ENCODE peak calls at places on chromosomes 2 and 18, in five cellular contexts. W is body of pancreas, O is vagina, L is GM12865, Q is heart left ventricle. F is an unnamed sample.

GRCh38 chr2:109703076-109703475 is 88.9 kb downstream of the SOWAHC start:
- DNase-seq in W (no peak), O (no peak), L (no peak), Q (no peak), F (no peak)

GRCh38 chr2:53896864-53897263 is 37.1 kb upstream of the GPR75 start:
- DNase-seq in W (no peak), O (no peak), L (no peak), Q (no peak), F (no peak)

GRCh38 chr2:176552456-176553135 is 283.4 kb downstream of the MTX2 start:
- DNase-seq in W (no peak), O (no peak), L (no peak), Q (no peak), F (no peak)

GRCh38 chr2:89823556-89823955 is 1132.1 kb downstream of the RPIA start:
- DNase-seq in W (no peak), O (no peak), L (no peak), Q (no peak), F (no peak)

GRCh38 chr2:40039543-40039942 is 260.5 kb upstream of the THUMPD2 start:
- DNase-seq in W (no peak), O (no peak), L (no peak), Q (no peak), F (no peak)

GRCh38 chr2:10188211-10188610 is 65.7 kb downstream of the RRM2 start:
- DNase-seq in W (peak; percentile 28), O (no peak), L (no peak), Q (no peak), F (peak; percentile 52)

GRCh38 chr2:189249171-189249570 is 69.6 kb upstream of the COL5A2 start:
- DNase-seq in W (no peak), O (no peak), L (no peak), Q (no peak), F (no peak)

GRCh38 chr2:128603411-128603924 is 284.8 kb upstream of the HS6ST1 start:
- DNase-seq in W (no peak), O (no peak), L (no peak), Q (peak; percentile 32), F (no peak)

GRCh38 chr2:26670931-26671460 is 21.5 kb upstream of the KCNK3 start:
- DNase-seq in W (no peak), O (no peak), L (no peak), Q (no peak), F (peak; percentile 0)

GRCh38 chr2:169363027-169363569 is 764 bp upstream of the LRP2 start:
- DNase-seq in W (no peak), O (no peak), L (no peak), Q (no peak), F (no peak)

GRCh38 chr2:216695401-216695821 is at the start of gene IGFBP5:
- DNase-seq in W (peak; percentile 82), O (no peak), L (no peak), Q (peak; percentile 94), F (peak; percentile 86)

GRCh38 chr2:11248-11941 is 34.9 kb downstream of the FAM110C start:
- DNase-seq in W (peak; percentile 75), O (no peak), L (peak; percentile 45), Q (peak; percentile 32), F (peak; percentile 61)

GRCh38 chr2:110657721-110658305 is 20.1 kb downstream of the BUB1 start:
- DNase-seq in W (peak; percentile 71), O (no peak), L (no peak), Q (no peak), F (no peak)

GRCh38 chr2:3487432-3487831 is 31.9 kb downstream of the ADI1 start:
- DNase-seq in W (no peak), O (no peak), L (no peak), Q (no peak), F (no peak)

GRCh38 chr2:126663184-126663963 is 7.4 kb downstream of the GYPC start:
- DNase-seq in W (no peak), O (no peak), L (peak; percentile 47), Q (no peak), F (no peak)

GRCh38 chr18:40235881-40236280 is 1719.2 kb upstream of the PIK3C3 start:
- DNase-seq in W (no peak), O (no peak), L (no peak), Q (no peak), F (no peak)

GRCh38 chr2:105796131-105796638 is 51.5 kb downstream of the NCK2 start:
- DNase-seq in W (no peak), O (no peak), L (peak; percentile 64), Q (no peak), F (peak; percentile 28)

GRCh38 chr2:48711343-48711742 is 44.2 kb downstream of the LHCGR start:
- DNase-seq in W (no peak), O (no peak), L (no peak), Q (no peak), F (no peak)

GRCh38 chr2:19021100-19021476 is 337.3 kb downstream of the OSR1 start:
- DNase-seq in W (no peak), O (no peak), L (no peak), Q (no peak), F (no peak)

GRCh38 chr18:45232058-45232457 is 383.2 kb upstream of the SLC14A2 start:
- DNase-seq in W (no peak), O (no peak), L (no peak), Q (no peak), F (no peak)

GRCh38 chr18:76169733-76170132 is 325.3 kb downstream of the ZNF516 start:
- DNase-seq in W (no peak), O (no peak), L (no peak), Q (no peak), F (no peak)

GRCh38 chr2:159133795-159134194 is 152.7 kb downstream of the WDSUB1 start:
- DNase-seq in W (no peak), O (no peak), L (peak; percentile 15), Q (no peak), F (no peak)

GRCh38 chr2:37992631-37993030 is 67.5 kb downstream of the RMDN2 start:
- DNase-seq in W (no peak), O (no peak), L (no peak), Q (no peak), F (no peak)

GRCh38 chr2:37997629-37998028 is 72.5 kb downstream of the RMDN2 start:
- DNase-seq in W (no peak), O (no peak), L (no peak), Q (no peak), F (no peak)

DNA sequence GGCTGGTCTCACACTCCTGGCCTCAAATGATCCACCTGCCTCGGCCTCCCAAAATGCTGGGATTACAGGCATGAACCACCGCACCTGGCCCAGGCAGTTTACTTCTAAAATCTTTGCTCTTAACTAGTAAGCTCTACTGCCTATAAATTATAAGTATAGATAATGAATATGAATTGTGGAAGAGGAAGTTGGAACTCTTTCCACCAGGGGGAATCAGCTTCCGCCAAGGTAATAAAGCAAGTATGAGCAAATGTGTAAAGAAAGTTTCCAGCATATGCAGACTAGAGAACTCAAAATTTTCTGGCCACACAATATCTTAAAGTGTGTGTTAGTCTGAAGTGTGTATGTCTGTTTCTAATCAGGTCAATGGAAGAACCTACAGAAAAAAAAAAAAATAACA is 68.0 kb downstream of the RMDN2 start:
- DNase-seq in W (no peak), O (no peak), L (no peak), Q (no peak), F (no peak)
- TF ChIP-seq CTCF in W (no peak), O (no peak), L (no peak), Q (no peak), F (peak; percentile 22)

GRCh38 chr2:36360834-36361233 is 5.3 kb downstream of the CRIM1 start:
- DNase-seq in W (no peak), O (no peak), L (no peak), Q (no peak), F (no peak)
- H3K4me3 ChIP-seq in W (no peak overlapping the region), O (no peak overlapping the region), L (no peak overlapping the region), Q (no peak overlapping the region), F (no peak overlapping the region)

DNA sequence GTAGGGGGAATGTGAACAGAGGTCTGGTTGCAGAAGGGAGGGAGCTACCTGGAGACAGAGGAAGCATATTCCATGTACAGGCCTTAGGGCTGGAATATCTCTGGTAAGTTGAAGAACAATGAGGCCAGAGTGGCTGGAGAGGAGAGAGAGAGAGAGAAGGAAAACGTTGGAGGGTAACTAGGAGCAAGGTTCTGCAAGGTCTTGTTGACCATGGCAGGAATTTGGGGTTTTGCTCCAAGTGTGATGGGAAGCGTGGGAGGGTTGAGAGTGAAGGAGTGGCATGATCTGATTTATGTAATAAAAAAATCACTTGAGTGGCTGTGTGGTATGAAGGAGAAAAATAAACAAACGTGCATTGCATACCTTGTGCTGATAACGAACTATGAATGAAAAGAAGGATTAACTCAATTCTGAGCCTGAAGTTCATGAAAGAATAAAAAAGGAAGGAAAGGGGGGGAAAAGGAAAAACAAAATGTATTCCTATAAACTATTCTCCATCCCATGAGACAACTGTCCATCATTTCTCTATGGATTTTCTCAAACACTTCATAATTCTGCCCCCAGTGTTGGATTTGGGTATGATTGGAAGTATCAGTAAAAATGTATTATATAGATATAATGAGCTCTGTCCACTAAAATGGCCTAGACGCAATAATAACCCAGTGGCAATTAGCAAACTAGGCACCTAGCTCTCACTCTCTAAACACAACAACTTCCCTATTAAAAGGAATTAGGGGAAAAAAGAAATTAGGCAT is 59.7 kb upstream of the PMAIP1 start:
- DNase-seq in W (no peak), O (no peak), L (no peak), Q (no peak), F (no peak)
- TF ChIP-seq CTCF in W (no peak), O (no peak), L (no peak), Q (no peak), F (peak; percentile 9)

GRCh38 chr2:102261467-102261866 is 49.9 kb upstream of the IL1RL1 start:
- DNase-seq in W (no peak), O (no peak), L (no peak), Q (no peak), F (no peak)

GRCh38 chr2:102258025-102258385 is 53.4 kb upstream of the IL1RL1 start:
- DNase-seq in W (no peak), O (no peak), L (no peak), Q (no peak), F (no peak)

GRCh38 chr2:102256874-102257462 is 54.4 kb upstream of the IL1RL1 start:
- DNase-seq in W (no peak), O (no peak), L (no peak), Q (no peak), F (no peak)

GRCh38 chr2:102256281-102256680 is 55.1 kb upstream of the IL1RL1 start:
- DNase-seq in W (no peak), O (no peak), L (no peak), Q (no peak), F (no peak)

DNA sequence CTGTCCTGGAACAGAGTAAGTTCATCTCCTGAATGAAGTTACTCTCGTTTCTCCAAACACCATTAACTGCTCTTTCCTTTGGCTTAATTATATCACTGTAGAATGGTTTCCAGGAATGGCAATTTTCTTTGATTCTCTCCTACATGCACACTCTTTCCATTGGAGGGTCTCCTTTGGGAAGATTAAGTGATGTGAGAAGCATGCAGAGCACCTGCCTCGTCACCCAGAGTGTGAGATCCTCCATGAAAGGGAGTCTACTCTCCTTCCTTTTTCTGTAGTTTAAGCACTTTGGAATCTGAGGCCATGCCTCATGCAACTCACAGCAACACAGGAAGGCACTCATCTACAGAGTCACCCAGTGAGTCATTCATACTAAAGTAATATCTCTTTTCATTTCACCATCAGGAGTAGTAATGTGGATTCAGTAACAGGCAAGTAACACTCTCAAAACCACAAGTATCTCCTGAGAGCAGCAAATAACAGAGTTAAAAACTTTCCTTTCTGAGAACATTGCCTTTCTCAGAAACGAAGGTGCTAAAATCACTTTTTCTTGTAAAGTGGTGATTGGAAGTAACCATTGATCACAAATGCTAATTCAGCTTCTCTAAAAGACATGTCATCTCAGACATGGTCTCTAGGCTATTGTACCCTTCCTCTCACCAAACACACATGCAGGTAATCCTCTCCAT is 52.8 kb upstream of the IL1RL1 start:
- DNase-seq in W (no peak), O (no peak), L (no peak), Q (no peak), F (no peak)
- H3K4me3 ChIP-seq in W (no peak overlapping the region), O (no peak overlapping the region), L (no peak overlapping the region), Q (no peak overlapping the region), F (no peak overlapping the region)

GRCh38 chr2:21175895-21176646 is 52.3 kb downstream of the TDRD15 start:
- DNase-seq in W (no peak), O (no peak), L (no peak), Q (no peak), F (peak; percentile 18)
- TF ChIP-seq CTCF in W (peak; percentile 12), O (no peak), L (no peak), Q (peak; percentile 52), F (peak; percentile 40)

F was measured in BE2C.